ENCODE peak calls at places on chromosomes 16 and 17, in six cellular contexts. B, P, J, S, H and I are unnamed samples.

GRCh38 chr17:80256034-80256350 is 4.7 kb upstream of the RNF213 start:
- DNase-seq in B (no peak), P (no peak), J (no peak), H (no peak), S (no peak), I (no peak)

GRCh38 chr17:82563318-82563717 is 43.8 kb downstream of the FOXK2 start:
- DNase-seq in J (no peak), P (no peak), H (no peak), S (no peak), B (no peak), I (no peak)

GRCh38 chr16:88941051-88941932 is 35.7 kb downstream of the CBFA2T3 start:
- DNase-seq in H (peak), B (peak), P (no peak), S (no peak), J (no peak), I (no peak)

GRCh38 chr16:88657371-88657770 is 5.5 kb downstream of the MVD start:
- DNase-seq in H (no peak), J (no peak), P (no peak), S (no peak), B (no peak), I (no peak)

GRCh38 chr16:27365142-27366089 is 36.6 kb upstream of the IL21R start:
- DNase-seq in S (peak), J (no peak), P (peak), B (no peak), H (no peak), I (no peak)

GRCh38 chr17:69597898-69598692 is 183.6 kb downstream of the MAP2K6 start:
- DNase-seq in H (no peak), B (no peak), S (no peak), P (peak), J (no peak), I (no peak)

GRCh38 chr17:70905796-70906195 is 736.5 kb downstream of the KCNJ2 start:
- DNase-seq in B (peak), S (peak), H (no peak), P (peak), J (no peak), I (no peak)

GRCh38 chr17:39738568-39738901 is 797 bp downstream of the GRB7 start:
- DNase-seq in B (no peak), S (no peak), H (peak), J (no peak), P (no peak), I (no peak)

GRCh38 chr16:46649571-46649970 is 28.4 kb upstream of the SHCBP1 start:
- DNase-seq in J (peak), S (no peak), P (peak), B (peak), H (no peak), I (peak)

GRCh38 chr17:29595107-29595942 is 2.4 kb downstream of the ANKRD13B start:
- DNase-seq in P (peak), B (peak), S (no peak), H (no peak), J (no peak), I (no peak)

GRCh38 chr17:78142113-78142861 is 3.9 kb upstream of the C17orf99 start:
- DNase-seq in P (peak), H (no peak), B (no peak), J (no peak), S (peak), I (no peak)

GRCh38 chr16:87854053-87854906 is 15.0 kb downstream of the SLC7A5 start:
- DNase-seq in H (peak), P (no peak), S (no peak), J (no peak), B (no peak), I (no peak)

GRCh38 chr16:1466054-1466453 is 8.8 kb downstream of the CLCN7 start:
- DNase-seq in H (no peak), B (no peak), J (no peak), S (no peak), P (no peak), I (no peak)

GRCh38 chr17:9424071-9424640 is 151.5 kb downstream of the STX8 start:
- DNase-seq in S (no peak), H (no peak), P (no peak), J (no peak), B (no peak), I (no peak)

GRCh38 chr17:30696234-30696633 is 128.3 kb downstream of the CRLF3 start:
- DNase-seq in J (no peak), H (no peak), S (no peak), P (no peak), B (no peak), I (no peak)
- TF ChIP-seq POLR2A in J (no peak), H (no peak), S (no peak), P (no peak), B (no peak), I (no peak)

GRCh38 chr16:57893217-57893558 is 77.7 kb downstream of the CNGB1 start:
- DNase-seq in H (no peak), B (no peak), P (no peak), J (no peak), S (no peak), I (no peak)

GRCh38 chr16:57893559-57894389 is 77.2 kb downstream of the CNGB1 start:
- DNase-seq in P (peak), S (no peak), J (no peak), H (no peak), B (no peak), I (no peak)

GRCh38 chr16:57892447-57893096 is 78.4 kb downstream of the CNGB1 start:
- DNase-seq in S (no peak), B (no peak), H (peak), J (no peak), P (no peak), I (no peak)

GRCh38 chr16:57890752-57891111 is 80.2 kb downstream of the CNGB1 start:
- DNase-seq in J (no peak), B (no peak), S (no peak), H (peak), P (no peak), I (no peak)

GRCh38 chr16:57892041-57892440 is 78.9 kb downstream of the CNGB1 start:
- DNase-seq in H (no peak), J (no peak), S (no peak), B (no peak), P (peak), I (no peak)
- H3K27ac ChIP-seq in H (peak), J (no peak), S (no peak), B (no peak), P (no peak), I (no peak)

GRCh38 chr16:31080035-31080629 is 5.9 kb downstream of the ZNF646 start:
- DNase-seq in S (no peak), B (no peak), P (no peak), J (peak), H (peak), I (no peak)

GRCh38 chr16:31077592-31078199 is 3.5 kb downstream of the ZNF646 start:
- DNase-seq in B (no peak), J (peak), P (no peak), H (no peak), S (no peak), I (no peak)

GRCh38 chr16:31079342-31079944 is 5.2 kb downstream of the ZNF646 start:
- DNase-seq in S (no peak), B (no peak), H (peak), J (no peak), P (no peak), I (no peak)

GRCh38 chr16:31077024-31077423 is 2.8 kb downstream of the ZNF646 start:
- DNase-seq in J (no peak), S (no peak), P (no peak), H (no peak), B (no peak), I (no peak)

GRCh38 chr16:31078597-31079341 is 4.5 kb downstream of the ZNF646 start:
- DNase-seq in J (peak), B (no peak), H (peak), P (no peak), S (no peak), I (no peak)
- TF ChIP-seq POLR2A in J (no peak), B (no peak), H (no peak), P (no peak), S (no peak), I (no peak)

DNA sequence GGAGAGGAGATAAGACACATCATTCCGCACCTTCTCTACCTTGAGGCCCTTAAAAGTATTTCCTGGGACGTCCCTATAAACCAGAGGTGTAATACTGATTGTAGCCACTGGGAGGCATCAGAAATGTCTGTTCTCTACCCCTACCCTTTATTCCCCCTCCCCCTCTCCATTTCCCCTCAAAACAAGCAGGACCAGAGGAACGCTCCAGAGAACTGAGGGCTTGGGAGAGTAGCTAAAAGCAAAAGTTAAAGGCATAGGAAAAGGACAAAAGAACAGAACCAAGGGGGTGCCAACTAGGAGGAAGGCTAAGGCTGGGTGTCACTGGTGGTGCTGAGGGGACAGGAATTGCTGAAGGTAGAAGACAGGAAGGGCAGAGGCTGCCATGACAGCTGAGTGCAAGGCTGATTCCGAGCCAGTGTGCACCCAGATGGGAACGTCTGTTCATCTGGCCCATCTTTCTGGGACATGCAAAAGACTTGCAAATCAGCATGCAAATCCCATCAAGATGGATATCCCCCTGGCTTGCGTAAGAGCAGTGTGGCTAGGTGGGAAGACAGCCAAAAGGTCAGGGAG is 6.7 kb downstream of the CAMTA2 start:
- DNase-seq in J (no peak), S (no peak), P (peak), B (no peak), H (no peak), I (no peak)
- H3K27ac ChIP-seq in J (no peak), S (no peak), P (no peak), B (no peak), H (no peak), I (no peak)